ENCODE peak calls at places on chromosomes 16 and 17, in nine cellular contexts. W is activated T-cell treated with anti-CD3 and anti-CD28 coated beads for 1 hour; X is amniotic stem cell; J is suprapubic skin; E is kidney epithelial cell; U is Right ventricle myocardium superior; Z is effector CD4-positive, alpha-beta T cell; R is fibroblast of the aortic adventitia; N is KG1. O is an unnamed sample.

GRCh38 chr17:42937712-42938596 is 26.3 kb downstream of the AARSD1 start:
- DNase-seq in W (no peak), X (peak; percentile 28), J (no peak), E (no peak), U (peak; percentile 44), Z (no peak), R (peak; percentile 78), N (peak; percentile 19), O (peak; percentile 78)

GRCh38 chr17:3032258-3033247 is 30.9 kb downstream of the OR1D5 start:
- DNase-seq in W (no peak), X (no peak), J (peak; percentile 40), E (no peak), U (no peak), Z (no peak), R (no peak), N (no peak), O (no peak)

GRCh38 chr16:9097266-9098219 is 6.1 kb downstream of the HAPSTR1 start:
- DNase-seq in W (no peak), X (no peak), J (no peak), E (no peak), U (no peak), Z (no peak), R (no peak), N (no peak), O (no peak)

GRCh38 chr17:8711291-8711690 is 33.3 kb downstream of the CCDC42 start:
- DNase-seq in W (no peak), X (no peak), J (no peak), E (no peak), U (no peak), Z (no peak), R (no peak), N (no peak), O (no peak)

GRCh38 chr17:75365009-75365930 is 40.2 kb downstream of the GRB2 start:
- DNase-seq in W (no peak), X (no peak), J (no peak), E (no peak), U (no peak), Z (no peak), R (no peak), N (no peak), O (no peak)

GRCh38 chr16:5000573-5001001 is 33.1 kb downstream of the NAGPA start:
- DNase-seq in W (no peak), X (no peak), J (no peak), E (no peak), U (no peak), Z (no peak), R (no peak), N (no peak), O (no peak)

GRCh38 chr16:14545346-14545884 is 84.6 kb downstream of the PARN start:
- DNase-seq in W (no peak), X (no peak), J (no peak), E (peak; percentile 39), U (no peak), Z (no peak), R (no peak), N (no peak), O (no peak)

GRCh38 chr17:45719335-45720071 is 64.6 kb upstream of the CRHR1 start:
- DNase-seq in W (no peak), X (peak; percentile 44), J (no peak), E (peak; percentile 45), U (no peak), Z (no peak), R (peak; percentile 38), N (no peak), O (peak; percentile 52)

GRCh38 chr16:73076291-73076959 is 28.5 kb upstream of the ZFHX3 start:
- DNase-seq in W (no peak), X (no peak), J (no peak), E (no peak), U (no peak), Z (no peak), R (no peak), N (no peak), O (no peak)

GRCh38 chr17:8126306-8127066 is 2.6 kb upstream of the HES7 start:
- DNase-seq in W (no peak), X (no peak), J (no peak), E (no peak), U (peak; percentile 65), Z (peak; percentile 20), R (peak; percentile 38), N (no peak), O (peak; percentile 37)

GRCh38 chr17:19237389-19238166 is 412 bp downstream of the EPN2 start:
- DNase-seq in W (peak; percentile 6), X (no peak), J (peak; percentile 80), E (no peak), U (peak; percentile 55), Z (peak; percentile 7), R (no peak), N (no peak), O (no peak)

GRCh38 chr16:3175157-3176153 is 12.5 kb upstream of the OR1F1 start:
- DNase-seq in W (no peak), X (no peak), J (no peak), E (no peak), U (no peak), Z (no peak), R (no peak), N (no peak), O (peak; percentile 87)

GRCh38 chr16:11675561-11676511 is 7.6 kb downstream of the SNN start:
- DNase-seq in W (no peak), X (no peak), J (no peak), E (no peak), U (peak; percentile 64), Z (no peak), R (no peak), N (no peak), O (no peak)

GRCh38 chr17:73943416-73943770 is 260.1 kb upstream of the RPL38 start:
- DNase-seq in W (no peak), X (no peak), J (no peak), E (no peak), U (no peak), Z (no peak), R (no peak), N (no peak), O (no peak)

GRCh38 chr17:60893475-60893874 is 215.8 kb downstream of the BCAS3 start:
- DNase-seq in W (no peak), X (no peak), J (no peak), E (no peak), U (no peak), Z (no peak), R (no peak), N (no peak), O (no peak)

GRCh38 chr17:50426814-50427787 is 1.1 kb downstream of the ACSF2 start:
- DNase-seq in W (no peak), X (no peak), J (no peak), E (no peak), U (peak; percentile 46), Z (no peak), R (peak; percentile 34), N (peak; percentile 32), O (peak; percentile 31)

GRCh38 chr17:80477647-80478478 is 1.5 kb upstream of the NPTX1 start:
- DNase-seq in W (peak; percentile 26), X (peak; percentile 35), J (no peak), E (no peak), U (no peak), Z (no peak), R (peak; percentile 36), N (no peak), O (peak; percentile 52)

GRCh38 chr16:855471-855870 is 54.9 kb upstream of the GNG13 start:
- DNase-seq in W (no peak), X (no peak), J (no peak), E (no peak), U (no peak), Z (no peak), R (no peak), N (no peak), O (no peak)

GRCh38 chr17:3762922-3763776 is 37.8 kb downstream of the ITGAE start:
- DNase-seq in W (no peak), X (no peak), J (no peak), E (no peak), U (no peak), Z (no peak), R (no peak), N (no peak), O (no peak)

GRCh38 chr17:71748872-71749271 is 371.9 kb upstream of the SOX9 start:
- DNase-seq in W (no peak), X (no peak), J (no peak), E (no peak), U (no peak), Z (no peak), R (no peak), N (no peak), O (no peak)

GRCh38 chr16:54955757-54956156 is 25.1 kb downstream of the IRX5 start:
- DNase-seq in W (no peak), X (no peak), J (no peak), E (no peak), U (no peak), Z (no peak), R (no peak), N (no peak), O (no peak)

GRCh38 chr17:2122641-2123302 is 67.9 kb downstream of the HIC1 start:
- DNase-seq in W (no peak), X (no peak), J (peak; percentile 86), E (no peak), U (peak; percentile 81), Z (no peak), R (peak; percentile 92), N (no peak), O (peak; percentile 81)

GRCh38 chr17:6641374-6641818 is 536 bp downstream of the TXNDC17 start:
- DNase-seq in W (no peak), X (no peak), J (no peak), E (no peak), U (no peak), Z (no peak), R (peak; percentile 30), N (no peak), O (no peak)

GRCh38 chr17:78879679-78880186 is 23.3 kb downstream of the CEP295NL start:
- DNase-seq in W (peak; percentile 6), X (peak; percentile 39), J (peak; percentile 90), E (peak; percentile 53), U (peak; percentile 84), Z (no peak), R (peak; percentile 95), N (no peak), O (peak; percentile 93)

GRCh38 chr16:71441348-71441781 is 489 bp downstream of the TLE7 start:
- DNase-seq in W (no peak), X (no peak), J (no peak), E (no peak), U (no peak), Z (no peak), R (no peak), N (no peak), O (no peak)

GRCh38 chr17:81109957-81110356 is 55.4 kb upstream of the PVALEF start:
- DNase-seq in W (no peak), X (no peak), J (no peak), E (no peak), U (no peak), Z (no peak), R (no peak), N (no peak), O (no peak)

GRCh38 chr16:14618566-14618965 is 11.5 kb downstream of the PARN start:
- DNase-seq in W (no peak), X (no peak), J (no peak), E (no peak), U (no peak), Z (no peak), R (no peak), N (no peak), O (no peak)

GRCh38 chr16:69417537-69418199 is 6.8 kb upstream of the CYB5B start:
- DNase-seq in W (no peak), X (peak; percentile 34), J (no peak), E (peak; percentile 49), U (no peak), Z (no peak), R (peak; percentile 55), N (no peak), O (peak; percentile 76)

GRCh38 chr16:11587643-11588247 is 1.0 kb upstream of the LITAF start:
- DNase-seq in W (no peak), X (no peak), J (no peak), E (no peak), U (no peak), Z (no peak), R (no peak), N (no peak), O (no peak)

GRCh38 chr16:47858333-47859067 is 297.3 kb downstream of the ABCC12 start:
- DNase-seq in W (no peak), X (no peak), J (no peak), E (no peak), U (no peak), Z (no peak), R (no peak), N (no peak), O (no peak)

GRCh38 chr17:9768381-9768934 is 22.9 kb downstream of the DHRS7C start:
- DNase-seq in W (no peak), X (no peak), J (no peak), E (no peak), U (no peak), Z (no peak), R (peak; percentile 30), N (no peak), O (peak; percentile 45)

O was measured in cardiac fibroblast.